ENCODE peak calls at places on chromosomes 11 and 22, in nine cellular contexts. Z is ovary, B is psoas muscle, A is PC-3, O is GM12878, H is aorta, K is thyroid gland, N is Caco-2, Q is HCT116. R is an unnamed sample.

GRCh38 chr22:22161924-22162851 is 82.4 kb upstream of the VPREB1 start:
- DNase-seq in A (no peak), Z (no peak), H (no peak), K (no peak), O (peak; percentile 42), B (no peak), Q (no peak), N (no peak), R (no peak)

GRCh38 chr11:45146072-45147016 is at the start of gene PRDM11:
- DNase-seq in B (peak; percentile 87), A (peak; percentile 78), K (peak; percentile 67), N (peak; percentile 58), H (peak; percentile 85), O (no peak), Q (peak; percentile 18), Z (peak; percentile 82), R (no peak)

GRCh38 chr22:45882881-45883810 is 93.8 kb downstream of the WNT7B start:
- DNase-seq in B (no peak), A (no peak), O (no peak), K (no peak), N (peak; percentile 30), Q (no peak), Z (no peak), H (peak; percentile 42), R (no peak)

GRCh38 chr22:22031183-22031560 is 48.6 kb upstream of the TOP3B start:
- DNase-seq in Z (no peak), N (no peak), A (no peak), O (no peak), K (no peak), H (no peak), B (no peak), Q (no peak), R (no peak)

GRCh38 chr11:16976360-16976759 is 37.9 kb downstream of the PLEKHA7 start:
- DNase-seq in B (no peak), N (no peak), O (no peak), Z (no peak), A (no peak), Q (no peak), H (no peak), K (no peak), R (no peak)

GRCh38 chr11:7057641-7058040 is 31.2 kb upstream of the RBMXL2 start:
- DNase-seq in H (no peak), O (no peak), Q (no peak), B (no peak), K (no peak), N (no peak), A (no peak), Z (no peak), R (no peak)

GRCh38 chr22:23715811-23716355 is 25.1 kb downstream of the RGL4 start:
- DNase-seq in K (peak; percentile 56), H (no peak), O (no peak), B (no peak), A (no peak), N (no peak), Z (peak; percentile 37), Q (no peak), R (no peak)

GRCh38 chr11:111429066-111429506 is 50.0 kb upstream of the POU2AF1 start:
- DNase-seq in Q (peak; percentile 39), A (peak; percentile 66), H (no peak), N (peak; percentile 78), O (no peak), Z (peak; percentile 44), B (peak; percentile 51), K (peak; percentile 36), R (peak; percentile 8)

GRCh38 chr11:46079662-46080061 is 41.6 kb downstream of the PHF21A start:
- DNase-seq in K (no peak), H (no peak), O (no peak), A (no peak), B (no peak), Q (no peak), N (no peak), Z (no peak), R (no peak)

GRCh38 chr22:27775698-27776409 is 25.7 kb downstream of the MN1 start:
- DNase-seq in K (no peak), N (no peak), B (peak; percentile 11), O (no peak), Z (no peak), H (no peak), A (no peak), Q (no peak), R (no peak)

GRCh38 chr11:74311352-74311926 is at the start of gene P4HA3:
- DNase-seq in A (peak; percentile 67), K (peak; percentile 72), B (peak; percentile 73), O (no peak), Q (peak; percentile 18), Z (peak; percentile 73), H (peak; percentile 86), N (peak; percentile 86), R (no peak)

GRCh38 chr11:74312321-74312720 is 881 bp upstream of the P4HA3 start:
- DNase-seq in A (peak; percentile 34), K (no peak), H (no peak), N (no peak), O (no peak), Q (no peak), B (no peak), Z (no peak), R (no peak)

GRCh38 chr11:74307409-74307808 is 4.0 kb downstream of the P4HA3 start:
- DNase-seq in Z (no peak), K (peak; percentile 29), N (no peak), A (no peak), B (no peak), H (peak; percentile 63), Q (no peak), O (no peak), R (no peak)

GRCh38 chr11:74306440-74307175 is 4.8 kb downstream of the P4HA3 start:
- DNase-seq in A (no peak), O (no peak), Z (no peak), Q (no peak), H (no peak), N (no peak), B (no peak), K (no peak), R (no peak)

DNA sequence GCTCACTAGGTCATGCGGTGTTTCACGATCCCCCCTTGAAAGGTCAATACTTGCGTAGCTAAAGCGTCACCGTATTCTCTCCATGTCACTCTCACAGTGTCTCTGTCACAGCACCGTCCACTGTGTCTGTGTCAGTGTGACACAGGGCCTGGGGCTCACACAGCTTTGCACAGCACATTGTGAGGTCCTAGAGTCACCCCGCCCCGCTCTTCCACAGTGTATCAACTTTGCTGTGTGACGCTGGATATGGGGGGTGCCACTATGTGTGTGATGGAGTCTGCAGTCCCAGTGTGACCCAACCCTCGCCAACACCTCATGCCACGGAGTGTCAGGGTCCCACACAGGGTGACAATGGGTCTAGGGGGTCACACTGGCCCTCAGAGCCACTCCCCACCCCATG is 583 bp downstream of the P4HA3 start:
- DNase-seq in K (no peak), Z (no peak), Q (no peak), N (no peak), O (no peak), H (no peak), B (no peak), A (no peak), R (no peak)
- H3K4me1 ChIP-seq in K (peaks cover 3% of the 10 kb centered on the region), Z (peaks cover 3% of the 10 kb centered on the region), Q (no peaks in the 10 kb centered on the region), N (peaks cover 6% of the 10 kb centered on the region), O (no peaks in the 10 kb centered on the region), H (peaks cover 5% of the 10 kb centered on the region), B (no peaks in the 10 kb centered on the region), A (peaks cover 10% of the 10 kb centered on the region), R (no peaks in the 10 kb centered on the region)

GRCh38 chr22:49489821-49490220 is 337.9 kb downstream of the BRD1 start:
- DNase-seq in K (no peak), B (no peak), A (no peak), N (no peak), H (no peak), Q (no peak), Z (no peak), O (no peak), R (no peak)
- H3K9me3 ChIP-seq in K (no peaks in the 10 kb centered on the region), B (no peaks in the 10 kb centered on the region), A (no peaks in the 10 kb centered on the region), N (no peaks in the 10 kb centered on the region), H (no peaks in the 10 kb centered on the region), Q (no peaks in the 10 kb centered on the region), Z (no peaks in the 10 kb centered on the region), O (no peaks in the 10 kb centered on the region), R (no peaks in the 10 kb centered on the region)

GRCh38 chr11:24496728-24497396 is at the start of gene LUZP2:
- DNase-seq in A (peak; percentile 50), Q (no peak), B (peak; percentile 16), K (peak; percentile 10), N (no peak), Z (no peak), H (no peak), O (no peak), R (peak; percentile 57)
- H3K4me1 ChIP-seq in A (no peaks in the 10 kb centered on the region), Q (no peaks in the 10 kb centered on the region), B (no peaks in the 10 kb centered on the region), K (peaks cover 5% of the 10 kb centered on the region), N (no peaks in the 10 kb centered on the region), Z (no peaks in the 10 kb centered on the region), H (no peaks in the 10 kb centered on the region), O (no peaks in the 10 kb centered on the region), R (peaks cover 3% of the 10 kb centered on the region)

GRCh38 chr11:48237727-48238126 is 7.2 kb upstream of the OR4X2 start:
- DNase-seq in N (no peak), A (no peak), O (no peak), B (no peak), Z (no peak), Q (no peak), K (no peak), H (no peak), R (no peak)
- H3K9me3 ChIP-seq in N (no peaks in the 10 kb centered on the region), A (no peaks in the 10 kb centered on the region), O (no peaks in the 10 kb centered on the region), B (no peaks in the 10 kb centered on the region), Z (no peaks in the 10 kb centered on the region), Q (no peaks in the 10 kb centered on the region), K (no peaks in the 10 kb centered on the region), H (peaks cover 8% of the 10 kb centered on the region), R (no peaks in the 10 kb centered on the region)

GRCh38 chr11:122167100-122167499 is 51.1 kb upstream of the BLID start:
- DNase-seq in N (no peak), H (no peak), Q (peak; percentile 87), B (no peak), A (peak; percentile 90), K (no peak), O (no peak), Z (no peak), R (no peak)

GRCh38 chr11:122162095-122162494 is 46.1 kb upstream of the BLID start:
- DNase-seq in B (no peak), H (no peak), K (no peak), Z (no peak), O (no peak), Q (no peak), N (no peak), A (no peak), R (no peak)

GRCh38 chr11:122168218-122168617 is 52.2 kb upstream of the BLID start:
- DNase-seq in Q (no peak), K (no peak), H (no peak), Z (no peak), B (no peak), O (no peak), N (no peak), A (peak; percentile 87), R (no peak)

GRCh38 chr11:122163420-122163819 is 47.4 kb upstream of the BLID start:
- DNase-seq in Q (no peak), O (no peak), K (no peak), A (peak; percentile 77), Z (no peak), H (no peak), B (no peak), N (no peak), R (no peak)

DNA sequence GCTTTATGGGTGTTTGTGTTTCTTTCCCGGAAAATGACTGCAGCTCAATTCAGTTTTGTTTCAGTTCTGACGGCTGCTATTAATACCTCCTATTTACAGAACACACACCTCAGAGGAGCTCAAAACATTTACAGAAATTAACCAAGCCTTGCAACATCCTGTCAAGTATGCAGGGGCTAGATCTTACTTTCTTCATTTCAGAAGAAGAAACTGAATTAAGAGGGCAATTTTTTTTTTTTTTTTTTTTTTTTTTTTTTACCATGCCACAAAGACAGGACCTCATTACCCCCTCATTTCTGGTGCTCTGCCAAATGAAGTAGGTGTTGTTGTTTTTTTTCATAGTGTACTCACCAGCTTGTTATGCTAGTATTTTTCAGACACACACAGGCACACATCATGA is 50.0 kb upstream of the BLID start:
- DNase-seq in A (no peak), O (no peak), N (no peak), H (no peak), Q (no peak), K (no peak), Z (no peak), B (no peak), R (no peak)
- H3K4me1 ChIP-seq in A (peaks cover 96% of the 10 kb centered on the region), O (no peaks in the 10 kb centered on the region), N (no peaks in the 10 kb centered on the region), H (peaks cover 10% of the 10 kb centered on the region), Q (peaks cover 98% of the 10 kb centered on the region), K (peaks cover 16% of the 10 kb centered on the region), Z (peaks cover 8% of the 10 kb centered on the region), B (peaks cover 5% of the 10 kb centered on the region), R (peaks cover 4% of the 10 kb centered on the region)

R was measured in HAP-1.